ENCODE peak calls at places on chromosomes 2 and 18, in nine cellular contexts. One of them, this sample, is unnamed.

GRCh38 chr18:62407660-62408059 is 82.5 kb downstream of the TNFRSF11A start:
- DNase-seq in psoas muscle: no peak
- DNase-seq in testis: no peak
- DNase-seq in upper lobe of right lung: no peak
- DNase-seq in stomach: no peak
- DNase-seq in thoracic aorta: no peak
- DNase-seq in type B pancreatic cell: no peak
- DNase-seq in lower lobe of right lung: no peak
- DNase-seq in foreskin fibroblast: no peak
- DNase-seq in this sample: no peak

GRCh38 chr2:111642576-111643327 is 241.2 kb downstream of the ANAPC1 start:
- DNase-seq in lower lobe of right lung: no peak
- DNase-seq in thoracic aorta: no peak
- DNase-seq in stomach: no peak
- DNase-seq in testis: no peak
- DNase-seq in foreskin fibroblast: no peak
- DNase-seq in type B pancreatic cell: no peak
- DNase-seq in upper lobe of right lung: no peak
- DNase-seq in psoas muscle: no peak
- DNase-seq in this sample: no peak

GRCh38 chr2:223626713-223627112 is 24.6 kb upstream of the SCG2 start:
- DNase-seq in foreskin fibroblast: peak
- DNase-seq in testis: no peak
- DNase-seq in stomach: no peak
- DNase-seq in upper lobe of right lung: no peak
- DNase-seq in type B pancreatic cell: no peak
- DNase-seq in thoracic aorta: no peak
- DNase-seq in lower lobe of right lung: no peak
- DNase-seq in psoas muscle: no peak
- DNase-seq in this sample: no peak

GRCh38 chr2:233165895-233166661 is 85.4 kb upstream of the ATG16L1 start:
- DNase-seq in foreskin fibroblast: peak
- DNase-seq in psoas muscle: peak
- DNase-seq in upper lobe of right lung: peak
- DNase-seq in testis: peak
- DNase-seq in lower lobe of right lung: peak
- DNase-seq in thoracic aorta: no peak
- DNase-seq in stomach: peak
- DNase-seq in type B pancreatic cell: no peak
- DNase-seq in this sample: no peak

GRCh38 chr2:72211777-72212515 is 64.3 kb upstream of the CYP26B1 start:
- DNase-seq in stomach: no peak
- DNase-seq in psoas muscle: no peak
- DNase-seq in foreskin fibroblast: peak
- DNase-seq in testis: no peak
- DNase-seq in thoracic aorta: no peak
- DNase-seq in type B pancreatic cell: no peak
- DNase-seq in upper lobe of right lung: no peak
- DNase-seq in lower lobe of right lung: no peak
- DNase-seq in this sample: no peak

GRCh38 chr2:30686000-30686399 is 121.2 kb downstream of the CAPN13 start:
- DNase-seq in lower lobe of right lung: no peak
- DNase-seq in psoas muscle: no peak
- DNase-seq in type B pancreatic cell: no peak
- DNase-seq in thoracic aorta: no peak
- DNase-seq in upper lobe of right lung: no peak
- DNase-seq in stomach: no peak
- DNase-seq in foreskin fibroblast: no peak
- DNase-seq in testis: no peak
- DNase-seq in this sample: no peak

GRCh38 chr18:58320907-58321561 is 277.0 kb downstream of the NEDD4L start:
- DNase-seq in thoracic aorta: no peak
- DNase-seq in stomach: no peak
- DNase-seq in psoas muscle: no peak
- DNase-seq in upper lobe of right lung: no peak
- DNase-seq in foreskin fibroblast: no peak
- DNase-seq in type B pancreatic cell: no peak
- DNase-seq in testis: no peak
- DNase-seq in lower lobe of right lung: no peak
- DNase-seq in this sample: no peak

GRCh38 chr18:6001867-6002266 is 106.5 kb upstream of the TMEM200C start:
- DNase-seq in lower lobe of right lung: no peak
- DNase-seq in type B pancreatic cell: no peak
- DNase-seq in psoas muscle: no peak
- DNase-seq in foreskin fibroblast: no peak
- DNase-seq in testis: no peak
- DNase-seq in stomach: no peak
- DNase-seq in upper lobe of right lung: no peak
- DNase-seq in thoracic aorta: no peak
- DNase-seq in this sample: no peak

GRCh38 chr2:190467575-190468083 is 59.5 kb downstream of the MFSD6 start:
- DNase-seq in psoas muscle: no peak
- DNase-seq in upper lobe of right lung: no peak
- DNase-seq in lower lobe of right lung: no peak
- DNase-seq in thoracic aorta: no peak
- DNase-seq in foreskin fibroblast: peak
- DNase-seq in testis: peak
- DNase-seq in stomach: no peak
- DNase-seq in type B pancreatic cell: no peak
- DNase-seq in this sample: no peak

GRCh38 chr2:14194233-14194632 is 438.3 kb upstream of the LRATD1 start:
- DNase-seq in lower lobe of right lung: no peak
- DNase-seq in upper lobe of right lung: no peak
- DNase-seq in psoas muscle: no peak
- DNase-seq in testis: no peak
- DNase-seq in type B pancreatic cell: no peak
- DNase-seq in foreskin fibroblast: no peak
- DNase-seq in stomach: no peak
- DNase-seq in thoracic aorta: no peak
- DNase-seq in this sample: no peak

GRCh38 chr2:18378020-18378653 is 182.3 kb downstream of the RDH14 start:
- DNase-seq in psoas muscle: no peak
- DNase-seq in lower lobe of right lung: no peak
- DNase-seq in upper lobe of right lung: no peak
- DNase-seq in thoracic aorta: no peak
- DNase-seq in stomach: no peak
- DNase-seq in foreskin fibroblast: no peak
- DNase-seq in type B pancreatic cell: no peak
- DNase-seq in testis: peak
- DNase-seq in this sample: no peak

GRCh38 chr2:145158051-145158586 is 638.2 kb upstream of the ZEB2 start:
- DNase-seq in lower lobe of right lung: peak
- DNase-seq in foreskin fibroblast: peak
- DNase-seq in thoracic aorta: no peak
- DNase-seq in type B pancreatic cell: no peak
- DNase-seq in stomach: peak
- DNase-seq in psoas muscle: peak
- DNase-seq in upper lobe of right lung: peak
- DNase-seq in testis: peak
- DNase-seq in this sample: no peak

GRCh38 chr2:120749506-120750431 is 14.1 kb downstream of the GLI2 start:
- DNase-seq in psoas muscle: no peak
- DNase-seq in stomach: peak
- DNase-seq in testis: peak
- DNase-seq in upper lobe of right lung: no peak
- DNase-seq in lower lobe of right lung: no peak
- DNase-seq in foreskin fibroblast: no peak
- DNase-seq in type B pancreatic cell: peak
- DNase-seq in thoracic aorta: no peak
- DNase-seq in this sample: no peak

GRCh38 chr18:10841203-10841602 is 308.2 kb downstream of the PIEZO2 start:
- DNase-seq in psoas muscle: no peak
- DNase-seq in testis: no peak
- DNase-seq in stomach: no peak
- DNase-seq in lower lobe of right lung: no peak
- DNase-seq in thoracic aorta: no peak
- DNase-seq in type B pancreatic cell: no peak
- DNase-seq in foreskin fibroblast: no peak
- DNase-seq in upper lobe of right lung: no peak
- DNase-seq in this sample: no peak

GRCh38 chr2:175418224-175418843 is 236.8 kb upstream of the ATP5MC3 start:
- DNase-seq in psoas muscle: no peak
- DNase-seq in thoracic aorta: no peak
- DNase-seq in lower lobe of right lung: no peak
- DNase-seq in testis: no peak
- DNase-seq in type B pancreatic cell: no peak
- DNase-seq in stomach: no peak
- DNase-seq in foreskin fibroblast: no peak
- DNase-seq in upper lobe of right lung: no peak
- DNase-seq in this sample: no peak

GRCh38 chr18:23377669-23378469 is 75.2 kb upstream of the RIOK3 start:
- DNase-seq in upper lobe of right lung: no peak
- DNase-seq in lower lobe of right lung: no peak
- DNase-seq in psoas muscle: no peak
- DNase-seq in type B pancreatic cell: no peak
- DNase-seq in foreskin fibroblast: peak
- DNase-seq in testis: no peak
- DNase-seq in stomach: no peak
- DNase-seq in thoracic aorta: no peak
- DNase-seq in this sample: no peak

GRCh38 chr2:200311139-200311538 is 4.6 kb downstream of the SPATS2L start:
- DNase-seq in upper lobe of right lung: no peak
- DNase-seq in psoas muscle: no peak
- DNase-seq in foreskin fibroblast: no peak
- DNase-seq in lower lobe of right lung: no peak
- DNase-seq in type B pancreatic cell: no peak
- DNase-seq in testis: no peak
- DNase-seq in stomach: no peak
- DNase-seq in thoracic aorta: no peak
- DNase-seq in this sample: no peak

GRCh38 chr2:157838442-157839161 is 37.5 kb downstream of the ACVR1 start:
- DNase-seq in foreskin fibroblast: peak
- DNase-seq in psoas muscle: peak
- DNase-seq in thoracic aorta: peak
- DNase-seq in lower lobe of right lung: no peak
- DNase-seq in upper lobe of right lung: no peak
- DNase-seq in stomach: peak
- DNase-seq in testis: peak
- DNase-seq in type B pancreatic cell: no peak
- DNase-seq in this sample: no peak

GRCh38 chr2:23520256-23520655 is 135.3 kb downstream of the KLHL29 start:
- DNase-seq in upper lobe of right lung: no peak
- DNase-seq in stomach: no peak
- DNase-seq in foreskin fibroblast: no peak
- DNase-seq in lower lobe of right lung: no peak
- DNase-seq in testis: peak
- DNase-seq in psoas muscle: peak
- DNase-seq in thoracic aorta: no peak
- DNase-seq in type B pancreatic cell: no peak
- DNase-seq in this sample: no peak

DNA sequence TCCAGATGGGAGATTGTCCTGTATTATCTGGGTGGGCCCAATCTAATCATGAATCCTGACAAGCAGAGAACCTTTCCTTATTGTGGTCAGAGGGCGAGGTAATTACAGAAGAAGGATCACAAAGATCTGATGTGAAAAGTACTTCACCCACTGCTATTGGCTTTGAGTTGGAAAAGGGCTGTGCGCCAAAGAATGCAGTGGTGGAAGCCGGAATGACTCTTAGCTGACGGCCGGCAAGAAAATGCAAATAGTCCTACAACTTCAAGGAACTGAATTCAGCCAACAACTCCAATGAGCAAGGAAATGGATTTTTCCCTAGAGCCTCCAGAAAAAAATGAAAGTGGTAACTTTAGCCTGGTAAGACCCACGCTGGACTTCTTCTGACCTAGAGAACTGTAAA is 67.3 kb downstream of the CTNNA2 start:
- DNase-seq in upper lobe of right lung: no peak
- DNase-seq in thoracic aorta: no peak
- DNase-seq in lower lobe of right lung: peak
- DNase-seq in type B pancreatic cell: no peak
- DNase-seq in psoas muscle: no peak
- DNase-seq in foreskin fibroblast: no peak
- DNase-seq in stomach: no peak
- DNase-seq in testis: no peak
- DNase-seq in this sample: no peak
- TF ChIP-seq CTCF in upper lobe of right lung: no peak
- TF ChIP-seq CTCF in thoracic aorta: no peak
- TF ChIP-seq CTCF in lower lobe of right lung: no peak
- TF ChIP-seq CTCF in type B pancreatic cell: peak
- TF ChIP-seq CTCF in psoas muscle: no peak
- TF ChIP-seq CTCF in foreskin fibroblast: no peak
- TF ChIP-seq CTCF in stomach: no peak
- TF ChIP-seq CTCF in testis: no peak
- TF ChIP-seq CTCF in this sample: no peak

DNA sequence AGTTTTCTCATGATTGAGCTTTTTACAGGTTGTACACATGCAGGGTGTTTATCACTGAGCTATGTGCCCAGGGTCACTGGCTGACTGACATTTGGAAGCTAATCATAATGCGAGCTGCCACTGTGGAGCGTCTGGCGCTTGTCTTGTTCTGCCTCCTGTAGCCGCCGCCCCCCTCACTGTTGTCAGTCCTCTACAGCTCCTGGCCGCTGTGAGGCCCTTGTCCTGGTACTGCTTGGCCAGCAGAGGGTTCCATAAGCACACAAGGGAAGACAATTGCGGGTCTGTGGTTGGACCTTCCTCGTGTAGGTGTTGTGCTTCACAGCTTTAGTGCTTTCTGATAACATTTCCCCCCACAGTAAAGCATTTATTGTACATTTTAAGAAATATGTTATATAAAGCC is 105.6 kb upstream of the LDLRAD4 start:
- DNase-seq in thoracic aorta: no peak
- DNase-seq in type B pancreatic cell: peak
- DNase-seq in upper lobe of right lung: no peak
- DNase-seq in stomach: peak
- DNase-seq in lower lobe of right lung: no peak
- DNase-seq in psoas muscle: peak
- DNase-seq in testis: peak
- DNase-seq in foreskin fibroblast: no peak
- DNase-seq in this sample: no peak
- TF ChIP-seq CTCF in thoracic aorta: no peak
- TF ChIP-seq CTCF in type B pancreatic cell: peak
- TF ChIP-seq CTCF in upper lobe of right lung: peak
- TF ChIP-seq CTCF in stomach: peak
- TF ChIP-seq CTCF in lower lobe of right lung: peak
- TF ChIP-seq CTCF in psoas muscle: peak
- TF ChIP-seq CTCF in testis: no peak
- TF ChIP-seq CTCF in foreskin fibroblast: peak
- TF ChIP-seq CTCF in this sample: no peak

DNA sequence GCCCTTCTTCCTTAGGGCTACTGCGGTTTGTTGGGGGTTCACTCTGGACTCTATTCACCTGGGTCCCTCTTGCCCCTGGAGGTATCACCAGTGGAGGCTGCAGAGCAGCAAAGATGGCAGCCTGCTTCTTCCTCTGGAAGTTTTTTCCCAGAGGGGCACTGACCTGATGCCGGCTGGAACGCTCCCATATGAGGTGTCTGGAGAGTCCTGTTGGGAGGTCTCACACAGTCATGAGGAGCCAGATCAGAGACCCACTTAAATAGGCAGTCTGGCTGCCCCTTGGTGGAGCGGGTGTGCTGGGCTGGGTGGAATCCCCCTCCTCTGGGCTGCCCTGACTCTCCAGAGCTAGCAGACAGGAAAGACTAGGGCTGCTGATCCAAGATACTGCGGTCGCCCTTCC is 140.8 kb downstream of the NOL4 start:
- DNase-seq in stomach: no peak
- DNase-seq in psoas muscle: no peak
- DNase-seq in thoracic aorta: no peak
- DNase-seq in lower lobe of right lung: no peak
- DNase-seq in foreskin fibroblast: no peak
- DNase-seq in upper lobe of right lung: no peak
- DNase-seq in testis: no peak
- DNase-seq in type B pancreatic cell: no peak
- DNase-seq in this sample: no peak
- TF ChIP-seq CTCF in stomach: no peak
- TF ChIP-seq CTCF in psoas muscle: no peak
- TF ChIP-seq CTCF in thoracic aorta: no peak
- TF ChIP-seq CTCF in lower lobe of right lung: no peak
- TF ChIP-seq CTCF in foreskin fibroblast: no peak
- TF ChIP-seq CTCF in upper lobe of right lung: no peak
- TF ChIP-seq CTCF in testis: no peak
- TF ChIP-seq CTCF in type B pancreatic cell: no peak
- TF ChIP-seq CTCF in this sample: no peak

GRCh38 chr2:74902281-74902860 is 56.1 kb upstream of the POLE4 start:
- DNase-seq in foreskin fibroblast: no peak
- DNase-seq in thoracic aorta: no peak
- DNase-seq in psoas muscle: no peak
- DNase-seq in testis: no peak
- DNase-seq in type B pancreatic cell: no peak
- DNase-seq in stomach: no peak
- DNase-seq in lower lobe of right lung: no peak
- DNase-seq in upper lobe of right lung: no peak
- DNase-seq in this sample: no peak
- TF ChIP-seq CTCF in foreskin fibroblast: no peak
- TF ChIP-seq CTCF in thoracic aorta: no peak
- TF ChIP-seq CTCF in psoas muscle: no peak
- TF ChIP-seq CTCF in testis: no peak
- TF ChIP-seq CTCF in type B pancreatic cell: no peak
- TF ChIP-seq CTCF in stomach: no peak
- TF ChIP-seq CTCF in lower lobe of right lung: no peak
- TF ChIP-seq CTCF in upper lobe of right lung: no peak
- TF ChIP-seq CTCF in this sample: no peak